ENCODE peak calls at places on chromosomes 13 and 19, in four cellular contexts. Z is sigmoid colon, M is upper lobe of left lung, X is cardiac muscle cell. C is an unnamed sample.

GRCh38 chr13:23766199-23766771 is 122.9 kb downstream of the MIPEP start:
- DNase-seq in Z (no peak), M (no peak), X (no peak), C (no peak)

GRCh38 chr13:20410726-20411125 is 114.9 kb downstream of the CRYL1 start:
- DNase-seq in Z (no peak), M (no peak), X (no peak), C (no peak)

GRCh38 chr19:53019684-53020083 is 6.0 kb downstream of the ERVV-1 start:
- DNase-seq in Z (no peak), M (no peak), X (peak; percentile 38), C (no peak)

GRCh38 chr13:64928704-64929499 is 2301.2 kb downstream of the PCDH9 start:
- DNase-seq in Z (no peak), M (no peak), X (no peak), C (no peak)

GRCh38 chr13:65914707-65915106 is 1315.4 kb downstream of the PCDH9 start:
- DNase-seq in Z (no peak), M (no peak), X (no peak), C (no peak)

GRCh38 chr13:19172647-19173030 is 9.0 kb downstream of the TUBA3C start:
- DNase-seq in Z (peak; percentile 34), M (no peak), X (no peak), C (no peak)

GRCh38 chr13:48531416-48532145 is 1.3 kb downstream of the RCBTB2 start:
- DNase-seq in Z (no peak), M (no peak), X (no peak), C (no peak)

GRCh38 chr19:14333101-14333871 is 48.0 kb upstream of the ADGRE5 start:
- DNase-seq in Z (no peak), M (peak; percentile 84), X (peak; percentile 19), C (no peak)

GRCh38 chr19:40279120-40279551 is 6.0 kb downstream of the AKT2 start:
- DNase-seq in Z (peak; percentile 87), M (no peak), X (peak; percentile 23), C (peak; percentile 86)

GRCh38 chr13:110398564-110399507 is 91.8 kb downstream of the COL4A2 start:
- DNase-seq in Z (no peak), M (no peak), X (peak; percentile 28), C (peak; percentile 28)

GRCh38 chr19:46356670-46357055 is 9.8 kb downstream of the PPP5C start:
- DNase-seq in Z (peak; percentile 41), M (no peak), X (no peak), C (no peak)

GRCh38 chr19:934197-934840 is 8.5 kb downstream of the ARID3A start:
- DNase-seq in Z (no peak), M (peak; percentile 68), X (no peak), C (no peak)

GRCh38 chr13:113836917-113837553 is 26.8 kb downstream of the GAS6 start:
- DNase-seq in Z (peak; percentile 88), M (no peak), X (peak; percentile 60), C (peak; percentile 59)

GRCh38 chr13:65309906-65310305 is 1920.2 kb downstream of the PCDH9 start:
- DNase-seq in Z (no peak), M (peak; percentile 13), X (no peak), C (no peak)

GRCh38 chr19:6739884-6740588 is 556 bp downstream of the TRIP10 start:
- DNase-seq in Z (no peak), M (no peak), X (peak; percentile 75), C (no peak)

GRCh38 chr19:6739390-6739883 is at the start of gene TRIP10:
- DNase-seq in Z (peak; percentile 94), M (peak; percentile 96), X (peak; percentile 94), C (peak; percentile 89)

GRCh38 chr19:6743071-6743470 is 3.6 kb downstream of the TRIP10 start:
- DNase-seq in Z (no peak), M (no peak), X (no peak), C (no peak)

GRCh38 chr19:6738726-6739389 is 622 bp upstream of the TRIP10 start:
- DNase-seq in Z (peak; percentile 81), M (peak; percentile 79), X (peak; percentile 42), C (no peak)

GRCh38 chr19:6740589-6741348 is 1.3 kb downstream of the TRIP10 start:
- DNase-seq in Z (peak; percentile 86), M (peak; percentile 92), X (peak; percentile 58), C (peak; percentile 78)
- H3K27ac ChIP-seq in Z (peak overlapping the region; percentile 95), M (peak overlapping the region; percentile 94), X (peak overlapping the region; percentile 67), C (peak overlapping the region; percentile 18)

DNA sequence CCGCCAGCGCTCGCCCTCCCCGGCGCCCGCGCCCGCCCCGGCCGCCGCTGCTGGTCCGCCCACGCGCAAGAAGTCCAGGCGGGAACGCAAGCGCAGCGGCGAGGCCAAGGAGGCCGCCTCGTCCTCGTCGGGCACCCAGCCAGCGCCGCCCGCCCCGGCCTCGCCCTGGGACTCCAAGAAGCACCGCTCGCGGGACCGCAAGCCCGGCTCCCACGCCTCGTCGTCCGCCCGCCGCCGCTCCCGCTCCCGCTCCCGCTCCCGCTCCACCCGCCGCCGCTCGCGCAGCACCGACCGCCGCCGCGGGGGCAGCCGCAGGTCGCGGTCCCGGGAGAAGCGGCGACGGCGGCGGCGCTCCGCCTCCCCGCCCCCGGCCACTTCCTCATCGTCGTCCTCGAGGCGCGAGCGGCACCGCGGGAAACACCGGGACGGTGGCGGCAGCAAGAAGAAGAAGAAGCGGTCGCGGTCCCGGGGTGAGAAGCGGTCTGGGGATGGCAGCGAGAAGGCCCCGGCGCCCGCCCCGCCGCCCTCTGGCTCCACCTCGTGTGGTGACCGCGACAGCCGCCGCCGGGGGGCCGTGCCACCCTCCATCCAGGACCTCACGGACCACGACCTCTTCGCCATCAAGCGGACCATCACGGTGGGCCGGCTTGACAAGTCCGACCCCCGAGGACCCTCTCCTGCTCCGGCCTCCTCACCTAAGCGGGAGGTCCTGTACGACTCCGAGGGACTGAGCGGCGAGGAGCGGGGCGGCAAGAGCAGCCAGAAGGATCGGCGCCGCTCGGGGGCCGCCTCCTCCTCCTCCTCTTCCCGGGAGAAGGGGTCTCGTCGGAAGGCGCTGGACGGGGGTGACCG is 10.1 kb downstream of the SCAF1 start:
- DNase-seq in Z (no peak), M (peak; percentile 84), X (no peak), C (peak; percentile 75)
- H3K4me1 ChIP-seq in Z (no peaks in the 10 kb centered on the region), M (no peaks in the 10 kb centered on the region), X (no peaks in the 10 kb centered on the region), C (no peaks in the 10 kb centered on the region)

DNA sequence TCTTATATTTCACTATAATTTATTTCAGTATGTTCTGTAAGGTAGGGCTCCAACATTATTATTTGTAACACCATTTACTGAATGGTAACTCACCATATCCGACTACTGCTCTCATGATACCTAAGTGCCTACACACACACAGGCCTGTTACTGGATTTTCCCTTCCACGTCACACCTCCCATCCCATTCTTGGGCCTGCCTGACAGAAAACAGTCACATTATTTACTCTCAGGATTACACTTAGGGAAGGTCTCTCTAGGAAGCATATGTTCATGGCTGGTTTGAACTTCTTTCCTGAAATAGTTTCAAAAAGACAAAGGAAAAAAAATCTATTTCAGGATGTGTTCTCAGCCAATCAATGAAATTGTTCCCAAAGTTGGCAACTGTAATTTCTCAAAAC is 102.3 kb upstream of the DOCK9 start:
- DNase-seq in Z (no peak), M (no peak), X (no peak), C (no peak)
- H3K27ac ChIP-seq in Z (no peak overlapping the region), M (no peak overlapping the region), X (no peak overlapping the region), C (no peak overlapping the region)

DNA sequence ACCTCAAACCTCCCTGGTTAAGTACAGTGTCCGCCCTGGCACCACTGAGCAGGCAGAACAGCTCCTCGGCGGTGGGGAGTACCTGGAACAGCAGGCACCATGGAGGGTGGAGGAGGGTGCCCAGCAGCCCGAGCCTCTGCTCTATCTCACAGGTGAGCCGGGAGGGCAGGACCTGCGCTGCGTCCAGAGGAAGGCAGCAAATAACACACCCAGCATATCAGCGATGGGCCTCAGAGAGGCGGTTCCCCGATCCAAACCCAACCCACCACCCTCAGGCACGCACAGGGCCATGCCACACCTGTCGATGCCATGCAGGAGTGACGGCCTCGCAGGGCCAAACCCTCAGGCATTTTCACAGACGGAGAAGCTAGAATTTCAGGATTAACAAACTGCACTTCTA is 11.8 kb downstream of the PEPD start:
- DNase-seq in Z (no peak), M (peak; percentile 54), X (no peak), C (no peak)
- H3K4me1 ChIP-seq in Z (no peaks in the 10 kb centered on the region), M (no peaks in the 10 kb centered on the region), X (no peaks in the 10 kb centered on the region), C (no peaks in the 10 kb centered on the region)

DNA sequence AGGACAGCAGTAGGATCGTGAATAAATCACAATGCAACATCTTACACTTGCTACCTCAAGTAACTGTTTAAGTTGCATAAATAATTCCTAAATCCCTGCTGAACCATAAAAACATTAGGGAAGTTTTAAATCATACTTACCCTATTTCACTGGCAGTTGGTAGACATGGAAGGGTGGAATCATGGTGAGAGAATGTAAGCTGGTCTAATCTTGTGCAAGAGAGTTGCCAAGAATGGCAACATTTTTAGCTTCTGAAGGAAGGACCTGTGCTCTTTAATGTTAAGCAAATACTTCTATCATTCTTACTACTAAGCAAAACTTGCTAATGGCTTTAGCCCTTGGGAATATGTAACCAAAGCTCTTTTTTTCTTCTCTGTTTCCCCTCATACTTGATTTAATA is 46.8 kb downstream of the MTUS2 start:
- DNase-seq in Z (no peak), M (no peak), X (no peak), C (no peak)
- H3K27ac ChIP-seq in Z (no peak overlapping the region), M (no peak overlapping the region), X (no peak overlapping the region), C (no peak overlapping the region)

DNA sequence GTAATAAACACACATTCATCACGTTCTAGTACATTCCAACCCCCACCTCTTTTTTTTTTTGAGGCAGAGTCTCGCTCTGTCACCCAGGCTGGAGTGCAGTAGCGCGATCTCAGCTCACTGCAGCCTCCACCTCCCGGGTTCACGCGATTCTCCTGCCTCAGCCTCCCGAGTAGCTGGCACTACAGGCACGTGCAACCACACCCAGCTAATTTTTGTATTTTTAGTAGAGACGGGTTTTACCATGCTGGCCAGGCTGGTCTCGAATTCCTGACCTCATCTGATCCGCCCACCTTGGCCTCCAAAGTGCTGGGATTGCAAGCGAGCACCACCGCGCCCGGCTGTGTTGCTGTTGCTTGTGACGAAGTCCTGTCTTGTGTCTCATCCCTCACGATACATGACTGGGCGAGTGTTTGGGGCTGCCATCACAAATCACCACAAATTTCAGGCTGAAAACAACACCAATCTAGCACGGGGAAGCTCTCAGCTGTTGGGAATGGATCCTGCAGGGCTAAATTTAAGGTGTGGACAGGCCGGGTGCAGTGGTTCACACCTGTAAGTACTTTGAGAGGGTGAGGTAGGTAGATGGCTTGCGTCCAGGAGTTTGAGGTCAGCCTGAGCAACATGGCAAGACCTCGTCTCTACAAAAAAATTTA is 15.7 kb downstream of the MOB3A start:
- DNase-seq in Z (no peak), M (peak; percentile 20), X (no peak), C (no peak)
- H3K4me1 ChIP-seq in Z (peaks cover 40% of the 10 kb centered on the region), M (peaks cover 22% of the 10 kb centered on the region), X (no peaks in the 10 kb centered on the region), C (no peaks in the 10 kb centered on the region)

GRCh38 chr19:3671680-3672574 is 28.3 kb downstream of the PIP5K1C start:
- DNase-seq in Z (no peak), M (peak; percentile 81), X (no peak), C (no peak)

GRCh38 chr19:3672575-3672948 is 27.7 kb downstream of the PIP5K1C start:
- DNase-seq in Z (no peak), M (peak; percentile 69), X (no peak), C (no peak)

GRCh38 chr19:3674784-3675183 is 25.5 kb downstream of the PIP5K1C start:
- DNase-seq in Z (no peak), M (no peak), X (no peak), C (no peak)

GRCh38 chr19:3673506-3674439 is 26.5 kb downstream of the PIP5K1C start:
- DNase-seq in Z (no peak), M (peak; percentile 77), X (no peak), C (no peak)

DNA sequence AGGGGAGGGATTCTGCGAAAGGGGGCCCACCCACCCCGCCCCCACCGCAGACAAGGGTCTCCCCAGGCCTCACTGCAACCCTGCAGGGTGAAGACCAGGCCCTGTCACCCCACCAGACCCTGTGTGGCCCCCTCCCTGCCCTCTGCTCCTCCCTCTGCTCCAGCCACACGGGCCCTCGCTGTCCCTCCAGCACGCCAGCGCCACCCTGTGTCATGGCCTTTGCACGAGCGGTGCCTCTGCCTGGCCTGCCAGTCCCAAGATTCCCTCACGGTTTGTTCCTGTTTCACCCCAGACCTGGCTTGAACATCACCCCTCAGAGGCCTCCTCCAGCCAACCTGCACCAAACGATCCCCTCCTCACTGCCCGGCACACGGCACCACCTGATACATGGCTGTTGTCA is 27.3 kb downstream of the PIP5K1C start:
- DNase-seq in Z (no peak), M (peak; percentile 73), X (no peak), C (no peak)
- H3K27ac ChIP-seq in Z (peak overlapping the region; percentile 99), M (peak overlapping the region; percentile 92), X (no peak overlapping the region), C (no peak overlapping the region)

C was measured in aorta.